ENCODE peak calls at places on chromosomes 11 and 22, in eight cellular contexts. X, H, Q, A, Y, G, B and V are unnamed samples.

GRCh38 chr22:42799462-42800405 is 57.3 kb downstream of the ARFGAP3 start:
- DNase-seq in H (no peak), B (no peak), Q (no peak), Y (no peak), X (no peak), G (no peak), A (no peak), V (no peak)

GRCh38 chr11:120344302-120345004 is 8.2 kb downstream of the ARHGEF12 start:
- DNase-seq in B (peak; percentile 52), H (no peak), G (no peak), X (peak; percentile 84), A (peak; percentile 47), Y (no peak), Q (no peak), V (no peak)

GRCh38 chr11:48111941-48112340 is 104.7 kb upstream of the OR4B1 start:
- DNase-seq in Q (no peak), B (no peak), A (no peak), Y (no peak), G (no peak), H (no peak), X (no peak), V (no peak)

GRCh38 chr11:83039566-83039965 is 32.1 kb downstream of the RAB30 start:
- DNase-seq in Y (no peak), X (no peak), G (no peak), Q (no peak), B (no peak), H (no peak), A (no peak), V (no peak)

GRCh38 chr11:75400110-75400865 is 970 bp downstream of the RPS3 start:
- DNase-seq in Q (no peak), X (peak; percentile 53), B (no peak), H (no peak), A (peak; percentile 24), G (no peak), Y (no peak), V (no peak)

GRCh38 chr11:1299621-1300020 is 9.8 kb downstream of the TOLLIP start:
- DNase-seq in Q (no peak), H (no peak), G (no peak), A (no peak), B (no peak), X (no peak), Y (peak; percentile 39), V (peak; percentile 39)

GRCh38 chr11:114318361-114318760 is 22.2 kb downstream of the NNMT start:
- DNase-seq in B (no peak), Q (no peak), H (no peak), X (no peak), A (no peak), G (no peak), Y (no peak), V (no peak)

GRCh38 chr22:24189249-24190158 is 8.2 kb downstream of the SUSD2 start:
- DNase-seq in Y (peak; percentile 82), B (no peak), X (peak; percentile 55), A (peak; percentile 57), H (no peak), G (no peak), Q (peak; percentile 88), V (peak; percentile 99)

GRCh38 chr22:45429424-45429823 is 15.9 kb downstream of the RIBC2 start:
- DNase-seq in X (no peak), Q (no peak), A (no peak), H (no peak), Y (no peak), B (no peak), G (no peak), V (no peak)

GRCh38 chr11:2931416-2931746 is 2.2 kb upstream of the PHLDA2 start:
- DNase-seq in H (no peak), X (no peak), G (no peak), A (no peak), Y (no peak), B (no peak), Q (no peak), V (no peak)

GRCh38 chr22:23718371-23719165 is 27.8 kb downstream of the RGL4 start:
- DNase-seq in X (no peak), B (no peak), Y (no peak), H (no peak), G (no peak), Q (no peak), A (no peak), V (no peak)

GRCh38 chr22:39215430-39216142 is 29.2 kb downstream of the PDGFB start:
- DNase-seq in B (no peak), A (no peak), G (no peak), Q (peak; percentile 71), X (peak; percentile 31), Y (peak; percentile 18), H (no peak), V (no peak)

GRCh38 chr11:82546556-82547162 is 187.0 kb downstream of the FAM181B start:
- DNase-seq in Y (no peak), X (no peak), B (no peak), G (no peak), Q (no peak), A (peak; percentile 56), H (no peak), V (no peak)

GRCh38 chr22:37258810-37259472 is 14.9 kb upstream of the RAC2 start:
- DNase-seq in H (no peak), G (no peak), A (no peak), B (no peak), Y (no peak), X (peak; percentile 70), Q (no peak), V (no peak)

GRCh38 chr11:117431436-117431835 is 103.8 kb downstream of the CEP164 start:
- DNase-seq in G (no peak), Y (no peak), H (no peak), B (no peak), Q (no peak), A (no peak), X (no peak), V (peak; percentile 89)

GRCh38 chr11:118703563-118704106 is 24.2 kb upstream of the TREH start:
- DNase-seq in H (no peak), X (no peak), Q (no peak), Y (no peak), B (no peak), A (no peak), G (no peak), V (no peak)